ENCODE peak calls at places on chromosomes 1 and 21, in five cellular contexts. T, R, Z, F and E are unnamed samples.

GRCh38 chr21:43866659-43867331 is 1.8 kb downstream of the AGPAT3 start:
- DNase-seq in T (no peak), R (peak; percentile 53), Z (no peak), F (no peak), E (no peak)

GRCh38 chr1:55129194-55129728 is 85.9 kb downstream of the USP24 start:
- DNase-seq in T (peak; percentile 42), R (no peak), Z (no peak), F (no peak), E (no peak)

GRCh38 chr1:59484090-59484489 is 187.2 kb downstream of the FGGY start:
- DNase-seq in T (peak; percentile 80), R (no peak), Z (no peak), F (no peak), E (no peak)

GRCh38 chr1:115332813-115333608 is 5.0 kb downstream of the NGF start:
- DNase-seq in T (no peak), R (no peak), Z (no peak), F (no peak), E (no peak)

GRCh38 chr1:152495066-152495675 is 15.4 kb upstream of the LCE5A start:
- DNase-seq in T (peak; percentile 55), R (no peak), Z (peak; percentile 78), F (peak; percentile 11), E (no peak)

GRCh38 chr1:165842363-165843129 is 15.1 kb downstream of the UCK2 start:
- DNase-seq in T (no peak), R (no peak), Z (no peak), F (peak; percentile 37), E (no peak)

GRCh38 chr21:44771896-44772525 is 29.6 kb downstream of the UBE2G2 start:
- DNase-seq in T (no peak), R (no peak), Z (no peak), F (no peak), E (no peak)

GRCh38 chr1:70142120-70142519 is 63.3 kb downstream of the LRRC40 start:
- DNase-seq in T (peak; percentile 6), R (no peak), Z (no peak), F (no peak), E (no peak)

GRCh38 chr1:1281533-1282321 is 1.5 kb downstream of the SCNN1D start:
- DNase-seq in T (peak; percentile 87), R (no peak), Z (no peak), F (no peak), E (no peak)

GRCh38 chr1:183800449-183800848 is 4.5 kb upstream of the RGL1 start:
- DNase-seq in T (no peak), R (no peak), Z (no peak), F (no peak), E (no peak)

GRCh38 chr1:158248122-158248521 is 6.1 kb upstream of the CD1A start:
- DNase-seq in T (no peak), R (no peak), Z (no peak), F (no peak), E (no peak)

GRCh38 chr1:99170516-99170915 is 93.8 kb upstream of the PLPPR4 start:
- DNase-seq in T (peak; percentile 21), R (no peak), Z (no peak), F (no peak), E (no peak)